ENCODE peak calls at places on chromosomes 2 and 18, in six cellular contexts. H is activated CD8-positive, alpha-beta memory T cell treated with anti-CD3 and anti-CD28 coated beads, Interleukin-2, amount 50 U/mL, for 48 hours; E is HCEC 1CT; F is COR-L47; A is endothelial cell of umbilical vein; P is caudate nucleus. C is an unnamed sample.

GRCh38 chr2:77397763-77398162 is 124.4 kb downstream of the LRRTM4 start:
- DNase-seq in H (no peak), E (no peak), F (no peak), A (no peak), P (no peak), C (no peak)

GRCh38 chr2:134670955-134671354 is 47.8 kb downstream of the TMEM163 start:
- DNase-seq in H (no peak), E (no peak), F (no peak), A (no peak), P (no peak), C (no peak)

GRCh38 chr2:152594022-152594712 is 123.1 kb downstream of the PRPF40A start:
- DNase-seq in H (no peak), E (no peak), F (no peak), A (no peak), P (no peak), C (no peak)

GRCh38 chr2:209044307-209044706 is 379.5 kb upstream of the MAP2 start:
- DNase-seq in H (no peak), E (no peak), F (no peak), A (no peak), P (no peak), C (no peak)

GRCh38 chr2:26435106-26435505 is 33.4 kb downstream of the DRC1 start:
- DNase-seq in H (no peak), E (no peak), F (no peak), A (no peak), P (no peak), C (no peak)

GRCh38 chr2:168571061-168571460 is 115.0 kb downstream of the CERS6 start:
- DNase-seq in H (no peak), E (no peak), F (no peak), A (peak), P (no peak), C (no peak)

GRCh38 chr2:147420947-147421346 is 423.9 kb upstream of the ACVR2A start:
- DNase-seq in H (no peak), E (no peak), F (no peak), A (no peak), P (no peak), C (no peak)

GRCh38 chr18:74951165-74951760 is 257.7 kb downstream of the PTGR3 start:
- DNase-seq in H (no peak), E (peak), F (no peak), A (peak), P (no peak), C (no peak)

GRCh38 chr2:96604104-96604503 is 34.0 kb downstream of the KANSL3 start:
- DNase-seq in H (no peak), E (no peak), F (no peak), A (no peak), P (no peak), C (no peak)

GRCh38 chr2:163553601-163554000 is 182.2 kb downstream of the FIGN start:
- DNase-seq in H (no peak), E (no peak), F (peak), A (peak), P (no peak), C (peak)

GRCh38 chr2:136386046-136386445 is 268.1 kb upstream of the CXCR4 start:
- DNase-seq in H (no peak), E (no peak), F (no peak), A (no peak), P (no peak), C (no peak)

GRCh38 chr2:230042195-230042594 is 26.5 kb downstream of the SLC16A14 start:
- DNase-seq in H (no peak), E (no peak), F (no peak), A (no peak), P (no peak), C (no peak)